ENCODE peak calls at places on chromosome X, in five cellular contexts. One of them, this sample, is unnamed.

GRCh38 chrX:28324306-28324705 is 262.9 kb upstream of the IL1RAPL1 start:
- DNase-seq in Calu3: no peak
- DNase-seq in brain microvascular endothelial cell: no peak
- DNase-seq in GM12865: no peak
- DNase-seq in upper lobe of right lung: no peak
- DNase-seq in this sample: no peak

GRCh38 chrX:117987376-117987775 is 129.2 kb downstream of the KLHL13 start:
- DNase-seq in GM12865: no peak
- DNase-seq in upper lobe of right lung: no peak
- DNase-seq in Calu3: no peak
- DNase-seq in brain microvascular endothelial cell: no peak
- DNase-seq in this sample: no peak

GRCh38 chrX:120485562-120486520 is 16.7 kb upstream of the LAMP2 start:
- DNase-seq in upper lobe of right lung: peak
- DNase-seq in brain microvascular endothelial cell: peak
- DNase-seq in GM12865: peak
- DNase-seq in Calu3: peak
- DNase-seq in this sample: peak

GRCh38 chrX:119398587-119398973 is 556 bp upstream of the SLC25A43 start:
- DNase-seq in brain microvascular endothelial cell: no peak
- DNase-seq in GM12865: peak
- DNase-seq in upper lobe of right lung: no peak
- DNase-seq in Calu3: no peak
- DNase-seq in this sample: no peak

GRCh38 chrX:13540602-13541001 is 28.8 kb upstream of the EGFL6 start:
- DNase-seq in GM12865: no peak
- DNase-seq in Calu3: no peak
- DNase-seq in upper lobe of right lung: no peak
- DNase-seq in brain microvascular endothelial cell: no peak
- DNase-seq in this sample: no peak

GRCh38 chrX:40108959-40109287 is 11.2 kb upstream of the BCOR start:
- DNase-seq in Calu3: peak
- DNase-seq in upper lobe of right lung: peak
- DNase-seq in GM12865: peak
- DNase-seq in brain microvascular endothelial cell: peak
- DNase-seq in this sample: peak

GRCh38 chrX:38799995-38800394 is 1.3 kb upstream of the MID1IP1 start:
- DNase-seq in brain microvascular endothelial cell: no peak
- DNase-seq in upper lobe of right lung: no peak
- DNase-seq in GM12865: no peak
- DNase-seq in Calu3: no peak
- DNase-seq in this sample: no peak

GRCh38 chrX:25028726-25029125 is 13.0 kb upstream of the ARX start:
- DNase-seq in GM12865: no peak
- DNase-seq in brain microvascular endothelial cell: peak
- DNase-seq in Calu3: peak
- DNase-seq in upper lobe of right lung: no peak
- DNase-seq in this sample: no peak

GRCh38 chrX:7711167-7711566 is 131.8 kb upstream of the VCX start:
- DNase-seq in brain microvascular endothelial cell: no peak
- DNase-seq in GM12865: no peak
- DNase-seq in Calu3: no peak
- DNase-seq in upper lobe of right lung: no peak
- DNase-seq in this sample: no peak

GRCh38 chrX:150977411-150978162 is 5.5 kb upstream of the HMGB3 start:
- DNase-seq in GM12865: no peak
- DNase-seq in brain microvascular endothelial cell: no peak
- DNase-seq in Calu3: no peak
- DNase-seq in upper lobe of right lung: no peak
- DNase-seq in this sample: no peak

GRCh38 chrX:38864165-38864564 is 62.9 kb downstream of the MID1IP1 start:
- DNase-seq in GM12865: no peak
- DNase-seq in upper lobe of right lung: no peak
- DNase-seq in Calu3: no peak
- DNase-seq in brain microvascular endothelial cell: no peak
- DNase-seq in this sample: no peak

GRCh38 chrX:78652971-78653822 is 5.9 kb downstream of the RTL3 start:
- DNase-seq in upper lobe of right lung: no peak
- DNase-seq in Calu3: peak
- DNase-seq in GM12865: peak
- DNase-seq in brain microvascular endothelial cell: peak
- DNase-seq in this sample: no peak

GRCh38 chrX:1281511-1281910 is 12.9 kb downstream of the CSF2RA start:
- DNase-seq in GM12865: no peak
- DNase-seq in brain microvascular endothelial cell: peak
- DNase-seq in Calu3: no peak
- DNase-seq in upper lobe of right lung: no peak
- DNase-seq in this sample: no peak

GRCh38 chrX:12906392-12906791 is at the start of gene TLR8:
- DNase-seq in GM12865: no peak
- DNase-seq in upper lobe of right lung: no peak
- DNase-seq in brain microvascular endothelial cell: no peak
- DNase-seq in Calu3: no peak
- DNase-seq in this sample: no peak

GRCh38 chrX:56978172-56978571 is 17.2 kb downstream of the SPIN3 start:
- DNase-seq in GM12865: peak
- DNase-seq in Calu3: peak
- DNase-seq in brain microvascular endothelial cell: peak
- DNase-seq in upper lobe of right lung: no peak
- DNase-seq in this sample: peak

GRCh38 chrX:25599061-25599460 is 539.1 kb upstream of the MAGEB18 start:
- DNase-seq in upper lobe of right lung: no peak
- DNase-seq in Calu3: no peak
- DNase-seq in GM12865: no peak
- DNase-seq in brain microvascular endothelial cell: no peak
- DNase-seq in this sample: no peak

GRCh38 chrX:39946822-39947221 is 150.9 kb downstream of the BCOR start:
- DNase-seq in upper lobe of right lung: peak
- DNase-seq in brain microvascular endothelial cell: peak
- DNase-seq in Calu3: peak
- DNase-seq in GM12865: no peak
- DNase-seq in this sample: no peak

GRCh38 chrX:13891367-13892146 is 74.7 kb upstream of the GPM6B start:
- DNase-seq in Calu3: no peak
- DNase-seq in brain microvascular endothelial cell: no peak
- DNase-seq in upper lobe of right lung: no peak
- DNase-seq in GM12865: peak
- DNase-seq in this sample: no peak

GRCh38 chrX:111756486-111756885 is 75.5 kb downstream of the ALG13 start:
- DNase-seq in brain microvascular endothelial cell: no peak
- DNase-seq in upper lobe of right lung: no peak
- DNase-seq in Calu3: no peak
- DNase-seq in GM12865: no peak
- DNase-seq in this sample: no peak

GRCh38 chrX:119190736-119191282 is 45.3 kb upstream of the PGRMC1 start:
- DNase-seq in GM12865: no peak
- DNase-seq in Calu3: no peak
- DNase-seq in brain microvascular endothelial cell: no peak
- DNase-seq in upper lobe of right lung: no peak
- DNase-seq in this sample: no peak

GRCh38 chrX:5113128-5113527 is 1115.5 kb downstream of the NLGN4X start:
- DNase-seq in upper lobe of right lung: no peak
- DNase-seq in GM12865: no peak
- DNase-seq in brain microvascular endothelial cell: no peak
- DNase-seq in Calu3: peak
- DNase-seq in this sample: no peak

GRCh38 chrX:72255445-72255844 is 16.6 kb upstream of the ERCC6L start:
- DNase-seq in GM12865: no peak
- DNase-seq in upper lobe of right lung: peak
- DNase-seq in brain microvascular endothelial cell: no peak
- DNase-seq in Calu3: peak
- DNase-seq in this sample: no peak

GRCh38 chrX:135194684-135195083 is 23.5 kb upstream of the CT55 start:
- DNase-seq in GM12865: no peak
- DNase-seq in brain microvascular endothelial cell: no peak
- DNase-seq in Calu3: no peak
- DNase-seq in upper lobe of right lung: no peak
- DNase-seq in this sample: no peak

GRCh38 chrX:110847334-110847733 is 51.7 kb upstream of the CHRDL1 start:
- DNase-seq in brain microvascular endothelial cell: peak
- DNase-seq in upper lobe of right lung: no peak
- DNase-seq in GM12865: peak
- DNase-seq in Calu3: peak
- DNase-seq in this sample: peak

GRCh38 chrX:134694935-134695334 is 36.7 kb upstream of the PLAC1 start:
- DNase-seq in GM12865: no peak
- DNase-seq in upper lobe of right lung: no peak
- DNase-seq in Calu3: no peak
- DNase-seq in brain microvascular endothelial cell: no peak
- DNase-seq in this sample: no peak

GRCh38 chrX:8657883-8658282 is 74.1 kb downstream of the ANOS1 start:
- DNase-seq in brain microvascular endothelial cell: no peak
- DNase-seq in Calu3: no peak
- DNase-seq in upper lobe of right lung: no peak
- DNase-seq in GM12865: no peak
- DNase-seq in this sample: no peak

GRCh38 chrX:42992199-42992943 is 214.4 kb upstream of the PPP1R2C start:
- DNase-seq in brain microvascular endothelial cell: no peak
- DNase-seq in Calu3: no peak
- DNase-seq in upper lobe of right lung: no peak
- DNase-seq in GM12865: no peak
- DNase-seq in this sample: no peak

GRCh38 chrX:111352424-111352823 is 59.6 kb downstream of the DCX start:
- DNase-seq in Calu3: peak
- DNase-seq in GM12865: no peak
- DNase-seq in upper lobe of right lung: no peak
- DNase-seq in brain microvascular endothelial cell: peak
- DNase-seq in this sample: no peak

GRCh38 chrX:48558270-48558669 is 16.0 kb upstream of the RBM3 start:
- DNase-seq in Calu3: no peak
- DNase-seq in upper lobe of right lung: no peak
- DNase-seq in GM12865: no peak
- DNase-seq in brain microvascular endothelial cell: peak
- DNase-seq in this sample: no peak

GRCh38 chrX:129139837-129140679 is 383.2 kb downstream of the SMARCA1 start:
- DNase-seq in GM12865: no peak
- DNase-seq in Calu3: no peak
- DNase-seq in upper lobe of right lung: no peak
- DNase-seq in brain microvascular endothelial cell: peak
- DNase-seq in this sample: no peak

GRCh38 chrX:37752941-37753340 is 26.9 kb upstream of the CYBB start:
- DNase-seq in brain microvascular endothelial cell: no peak
- DNase-seq in Calu3: no peak
- DNase-seq in upper lobe of right lung: no peak
- DNase-seq in GM12865: no peak
- DNase-seq in this sample: no peak

GRCh38 chrX:82765806-82766205 is 742.3 kb upstream of the POU3F4 start:
- DNase-seq in Calu3: no peak
- DNase-seq in brain microvascular endothelial cell: no peak
- DNase-seq in upper lobe of right lung: no peak
- DNase-seq in GM12865: no peak
- DNase-seq in this sample: no peak

GRCh38 chrX:19832186-19832965 is 55.0 kb downstream of the SH3KBP1 start:
- DNase-seq in upper lobe of right lung: no peak
- DNase-seq in brain microvascular endothelial cell: no peak
- DNase-seq in GM12865: no peak
- DNase-seq in Calu3: no peak
- DNase-seq in this sample: no peak

GRCh38 chrX:66074920-66075879 is 35.3 kb upstream of the VSIG4 start:
- DNase-seq in brain microvascular endothelial cell: no peak
- DNase-seq in Calu3: no peak
- DNase-seq in upper lobe of right lung: no peak
- DNase-seq in GM12865: peak
- DNase-seq in this sample: no peak

GRCh38 chrX:1593286-1594271 is 2.2 kb downstream of the AKAP17A start:
- DNase-seq in GM12865: no peak
- DNase-seq in upper lobe of right lung: peak
- DNase-seq in Calu3: no peak
- DNase-seq in brain microvascular endothelial cell: no peak
- DNase-seq in this sample: no peak

GRCh38 chrX:154806837-154807501 is 1.7 kb upstream of the MPP1 start:
- DNase-seq in brain microvascular endothelial cell: no peak
- DNase-seq in GM12865: no peak
- DNase-seq in upper lobe of right lung: no peak
- DNase-seq in Calu3: no peak
- DNase-seq in this sample: no peak
- TF ChIP-seq CTCF in brain microvascular endothelial cell: no peak
- TF ChIP-seq CTCF in GM12865: no peak
- TF ChIP-seq CTCF in upper lobe of right lung: no peak
- TF ChIP-seq CTCF in Calu3: no peak
- TF ChIP-seq CTCF in this sample: no peak

GRCh38 chrX:149881081-149881711 is at the start of gene MAGEA8:
- DNase-seq in Calu3: no peak
- DNase-seq in GM12865: peak
- DNase-seq in brain microvascular endothelial cell: no peak
- DNase-seq in upper lobe of right lung: no peak
- DNase-seq in this sample: peak
- TF ChIP-seq CTCF in Calu3: peak
- TF ChIP-seq CTCF in GM12865: peak
- TF ChIP-seq CTCF in brain microvascular endothelial cell: no peak
- TF ChIP-seq CTCF in upper lobe of right lung: no peak
- TF ChIP-seq CTCF in this sample: no peak

GRCh38 chrX:41137589-41137988 is 52.3 kb downstream of the USP9X start:
- DNase-seq in upper lobe of right lung: no peak
- DNase-seq in Calu3: no peak
- DNase-seq in brain microvascular endothelial cell: no peak
- DNase-seq in GM12865: no peak
- DNase-seq in this sample: no peak
- TF ChIP-seq CTCF in upper lobe of right lung: peak
- TF ChIP-seq CTCF in Calu3: peak
- TF ChIP-seq CTCF in brain microvascular endothelial cell: peak
- TF ChIP-seq CTCF in GM12865: peak
- TF ChIP-seq CTCF in this sample: no peak

GRCh38 chrX:108224727-108225455 is 133.3 kb downstream of the ATG4A start:
- DNase-seq in Calu3: peak
- DNase-seq in upper lobe of right lung: no peak
- DNase-seq in GM12865: peak
- DNase-seq in brain microvascular endothelial cell: peak
- DNase-seq in this sample: peak
- TF ChIP-seq CTCF in Calu3: peak
- TF ChIP-seq CTCF in upper lobe of right lung: peak
- TF ChIP-seq CTCF in GM12865: peak
- TF ChIP-seq CTCF in brain microvascular endothelial cell: peak
- TF ChIP-seq CTCF in this sample: peak

DNA sequence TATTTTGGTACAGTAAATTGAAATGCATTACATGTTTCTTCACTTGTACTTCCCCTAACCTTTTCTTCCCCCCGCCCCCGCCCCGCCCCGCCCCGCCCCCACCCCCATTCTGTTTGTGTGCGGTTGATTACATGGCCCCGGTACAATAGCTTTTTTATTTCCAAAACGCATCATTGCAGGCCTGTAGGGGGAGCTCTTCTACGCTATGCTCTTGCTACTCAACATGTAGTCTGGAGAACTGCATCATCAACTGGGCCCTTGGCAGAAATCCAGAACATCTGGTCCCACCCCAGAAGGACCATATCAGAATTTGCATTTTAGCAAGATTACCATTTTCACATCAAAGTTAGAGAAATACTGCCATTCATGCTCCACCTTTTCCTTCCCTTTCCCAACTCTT is 333.3 kb upstream of the DDX53 start:
- DNase-seq in Calu3: no peak
- DNase-seq in upper lobe of right lung: no peak
- DNase-seq in brain microvascular endothelial cell: peak
- DNase-seq in GM12865: peak
- DNase-seq in this sample: peak
- TF ChIP-seq CTCF in Calu3: no peak
- TF ChIP-seq CTCF in upper lobe of right lung: no peak
- TF ChIP-seq CTCF in brain microvascular endothelial cell: peak
- TF ChIP-seq CTCF in GM12865: peak
- TF ChIP-seq CTCF in this sample: peak

GRCh38 chrX:130144509-130144908 is 21.1 kb downstream of the AIFM1 start:
- DNase-seq in upper lobe of right lung: no peak
- DNase-seq in Calu3: no peak
- DNase-seq in brain microvascular endothelial cell: no peak
- DNase-seq in GM12865: no peak
- DNase-seq in this sample: no peak
- TF ChIP-seq CTCF in upper lobe of right lung: no peak
- TF ChIP-seq CTCF in Calu3: no peak
- TF ChIP-seq CTCF in brain microvascular endothelial cell: peak
- TF ChIP-seq CTCF in GM12865: no peak
- TF ChIP-seq CTCF in this sample: no peak

This sample was measured in GM13976.